ENCODE peak calls at places on chromosomes 13 and 19, in ten cellular contexts. D is activated CD8-positive, alpha-beta T cell treated with anti-CD3 and anti-CD28 coated beads, Interleukin-2, amount 10 ng/mL, durations not matched to agents 7 days and 5 days; U is stimulated activated CD4-positive, alpha-beta T cell treated with anti-CD3 and anti-CD28 coated beads, Interleukin-1b, Interleukin-23, amount 100 ng/mL, for 24 hours; S is stimulated activated naive CD8-positive, alpha-beta T cell treated with anti-CD3 and anti-CD28 coated beads, Interleukin-15, Interleukin-2, amounts not matched to agents 100 U/mL and 50 U/mL, for 24 hours; L is stimulated activated CD8-positive, alpha-beta memory T cell treated with anti-CD3 and anti-CD28 coated beads, Interleukin-4, amount 100 ng/mL, for 48 hours; R is activated CD4-positive, CD25-positive, alpha-beta regulatory T cell treated with anti-CD3 and anti-CD28 coated beads, Interleukin-2, amount 50 U/mL, for 16 hours; M is DMS79 treated with DMSO at 0.1 percent for 48 hours; G is T-helper 17 cell; F is activated T-helper 1 cell treated with anti-CD3 and anti-CD28 coated beads, Interleukin-12 subunit alpha, Interleukin-12 subunit beta, Interleukin-2, Interleukin-4 antibody, amounts not matched to agents 30 ng/mL and 10 ng/mL and 1 ng/mL, durations not matched to agents 14 hours and 24 hours and 36 hours; I is stimulated activated naive CD4-positive, alpha-beta T cell. H is an unnamed sample.

GRCh38 chr13:50829896-50830295 is 13.6 kb downstream of the DLEU7 start:
- DNase-seq in D (no peak), U (no peak), S (no peak), L (no peak), R (no peak), M (no peak), G (no peak), F (no peak), I (no peak), H (peak; percentile 4)

GRCh38 chr19:40312533-40312932 is 27.4 kb upstream of the AKT2 start:
- DNase-seq in D (no peak), U (no peak), S (no peak), L (no peak), R (no peak), M (no peak), G (no peak), F (no peak), I (no peak), H (no peak)

GRCh38 chr13:109787135-109787954 is 962 bp upstream of the IRS2 start:
- DNase-seq in D (peak; percentile 36), U (no peak), S (peak; percentile 45), L (peak; percentile 50), R (no peak), M (peak; percentile 73), G (peak; percentile 29), F (peak; percentile 20), I (peak; percentile 19), H (no peak)

GRCh38 chr13:25286308-25286968 is 850 bp downstream of the MTMR6 start:
- DNase-seq in D (peak; percentile 65), U (no peak), S (peak; percentile 28), L (peak; percentile 39), R (no peak), M (peak; percentile 15), G (peak; percentile 32), F (peak; percentile 39), I (peak; percentile 52), H (no peak)

GRCh38 chr19:4007836-4008539 is 452 bp downstream of the PIAS4 start:
- DNase-seq in D (peak; percentile 49), U (no peak), S (peak; percentile 58), L (peak; percentile 62), R (no peak), M (no peak), G (no peak), F (peak; percentile 12), I (no peak), H (no peak)

GRCh38 chr13:43815204-43815603 is 28.4 kb upstream of the ENOX1 start:
- DNase-seq in D (no peak), U (no peak), S (no peak), L (no peak), R (no peak), M (no peak), G (no peak), F (no peak), I (no peak), H (no peak)

GRCh38 chr19:47106819-47107200 is 6.8 kb downstream of the ZC3H4 start:
- DNase-seq in D (no peak), U (no peak), S (no peak), L (no peak), R (no peak), M (no peak), G (no peak), F (no peak), I (no peak), H (no peak)

GRCh38 chr13:85247780-85248179 is 551.4 kb downstream of the SLITRK6 start:
- DNase-seq in D (no peak), U (no peak), S (no peak), L (no peak), R (no peak), M (no peak), G (no peak), F (no peak), I (no peak), H (no peak)

GRCh38 chr19:37845932-37846331 is 60.5 kb downstream of the WDR87 start:
- DNase-seq in D (no peak), U (no peak), S (no peak), L (no peak), R (no peak), M (no peak), G (no peak), F (no peak), I (no peak), H (no peak)

GRCh38 chr19:49677901-49678674 is 1.0 kb downstream of the PRMT1 start:
- DNase-seq in D (peak; percentile 87), U (peak; percentile 62), S (peak; percentile 83), L (peak; percentile 88), R (peak; percentile 71), M (peak; percentile 42), G (peak; percentile 68), F (peak; percentile 66), I (peak; percentile 69), H (no peak)

GRCh38 chr13:37616131-37616530 is 17.6 kb upstream of the POSTN start:
- DNase-seq in D (no peak), U (no peak), S (no peak), L (no peak), R (no peak), M (no peak), G (no peak), F (no peak), I (no peak), H (no peak)

GRCh38 chr13:42575938-42576337 is 2.0 kb downstream of the TNFSF11 start:
- DNase-seq in D (no peak), U (no peak), S (no peak), L (no peak), R (no peak), M (no peak), G (no peak), F (no peak), I (no peak), H (no peak)

H was measured in HS-5.